ENCODE peak calls at places on chromosome 18, in four cellular contexts. One of them, this sample, is unnamed.

GRCh38 chr18:12597775-12598174 is 60.1 kb downstream of the SPIRE1 start:
- DNase-seq in heart left ventricle: peak; percentile 47
- DNase-seq in ovary: no peak
- DNase-seq in Peyer's patch: no peak
- DNase-seq in this sample: peak; percentile 20

GRCh38 chr18:1370552-1370951 is 465.9 kb downstream of the ADCYAP1 start:
- DNase-seq in Peyer's patch: no peak
- DNase-seq in heart left ventricle: no peak
- DNase-seq in ovary: no peak
- DNase-seq in this sample: no peak

GRCh38 chr18:2442726-2443275 is 128.5 kb downstream of the METTL4 start:
- DNase-seq in Peyer's patch: no peak
- DNase-seq in heart left ventricle: no peak
- DNase-seq in ovary: no peak
- DNase-seq in this sample: no peak

GRCh38 chr18:35749701-35750100 is 168.2 kb downstream of the GALNT1 start:
- DNase-seq in ovary: no peak
- DNase-seq in heart left ventricle: no peak
- DNase-seq in Peyer's patch: no peak
- DNase-seq in this sample: no peak

GRCh38 chr18:54228364-54228763 is 3.9 kb upstream of the MBD2 start:
- DNase-seq in Peyer's patch: no peak
- DNase-seq in heart left ventricle: no peak
- DNase-seq in ovary: no peak
- DNase-seq in this sample: no peak

GRCh38 chr18:70359071-70359470 is 70.2 kb downstream of the SOCS6 start:
- DNase-seq in heart left ventricle: no peak
- DNase-seq in ovary: no peak
- DNase-seq in Peyer's patch: no peak
- DNase-seq in this sample: no peak

GRCh38 chr18:4020026-4020425 is 435.1 kb downstream of the DLGAP1 start:
- DNase-seq in Peyer's patch: no peak
- DNase-seq in heart left ventricle: no peak
- DNase-seq in ovary: no peak
- DNase-seq in this sample: no peak

GRCh38 chr18:5146093-5146492 is 51.0 kb downstream of the AKAIN1 start:
- DNase-seq in Peyer's patch: no peak
- DNase-seq in ovary: no peak
- DNase-seq in heart left ventricle: no peak
- DNase-seq in this sample: no peak

GRCh38 chr18:76468345-76469275 is 26.4 kb downstream of the ZNF516 start:
- DNase-seq in heart left ventricle: no peak
- DNase-seq in ovary: no peak
- DNase-seq in Peyer's patch: no peak
- DNase-seq in this sample: no peak

GRCh38 chr18:63947051-63947790 is 1.9 kb upstream of the HMSD start:
- DNase-seq in ovary: no peak
- DNase-seq in Peyer's patch: no peak
- DNase-seq in heart left ventricle: no peak
- DNase-seq in this sample: no peak

GRCh38 chr18:4636957-4637356 is 181.8 kb upstream of the DLGAP1 start:
- DNase-seq in heart left ventricle: peak; percentile 36
- DNase-seq in Peyer's patch: no peak
- DNase-seq in ovary: no peak
- DNase-seq in this sample: no peak

GRCh38 chr18:741931-742512 is 29.6 kb upstream of the ENOSF1 start:
- DNase-seq in heart left ventricle: no peak
- DNase-seq in ovary: no peak
- DNase-seq in Peyer's patch: no peak
- DNase-seq in this sample: no peak

GRCh38 chr18:52716926-52717325 is 376.9 kb downstream of the DCC start:
- DNase-seq in Peyer's patch: peak; percentile 53
- DNase-seq in ovary: no peak
- DNase-seq in heart left ventricle: no peak
- DNase-seq in this sample: peak; percentile 30

GRCh38 chr18:23982154-23983071 is 32.1 kb upstream of the TTC39C start:
- DNase-seq in heart left ventricle: peak; percentile 69
- DNase-seq in Peyer's patch: peak; percentile 70
- DNase-seq in ovary: peak; percentile 79
- DNase-seq in this sample: no peak

GRCh38 chr18:770583-770961 is 41.5 kb downstream of the YES1 start:
- DNase-seq in heart left ventricle: no peak
- DNase-seq in Peyer's patch: no peak
- DNase-seq in ovary: no peak
- DNase-seq in this sample: no peak

GRCh38 chr18:363327-364115 is 95.7 kb upstream of the THOC1 start:
- DNase-seq in heart left ventricle: no peak
- DNase-seq in ovary: no peak
- DNase-seq in Peyer's patch: no peak
- DNase-seq in this sample: no peak

GRCh38 chr18:21896732-21897336 is 156.2 kb downstream of the MIB1 start:
- DNase-seq in Peyer's patch: no peak
- DNase-seq in ovary: peak; percentile 29
- DNase-seq in heart left ventricle: peak; percentile 40
- DNase-seq in this sample: no peak

GRCh38 chr18:70195852-70196434 is 9.5 kb downstream of the RTTN start:
- DNase-seq in heart left ventricle: no peak
- DNase-seq in Peyer's patch: peak; percentile 63
- DNase-seq in ovary: no peak
- DNase-seq in this sample: no peak

GRCh38 chr18:35042389-35043066 is 1.3 kb downstream of the MAPRE2 start:
- DNase-seq in ovary: no peak
- DNase-seq in heart left ventricle: no peak
- DNase-seq in Peyer's patch: no peak
- DNase-seq in this sample: no peak

GRCh38 chr18:36757081-36757480 is 71.7 kb downstream of the TPGS2 start:
- DNase-seq in ovary: no peak
- DNase-seq in heart left ventricle: no peak
- DNase-seq in Peyer's patch: no peak
- DNase-seq in this sample: peak; percentile 65

GRCh38 chr18:50356036-50356945 is 18.6 kb upstream of the SKA1 start:
- DNase-seq in heart left ventricle: no peak
- DNase-seq in ovary: no peak
- DNase-seq in Peyer's patch: no peak
- DNase-seq in this sample: no peak
- TF ChIP-seq CTCF in heart left ventricle: no peak
- TF ChIP-seq CTCF in ovary: no peak
- TF ChIP-seq CTCF in Peyer's patch: no peak
- TF ChIP-seq CTCF in this sample: no peak

DNA sequence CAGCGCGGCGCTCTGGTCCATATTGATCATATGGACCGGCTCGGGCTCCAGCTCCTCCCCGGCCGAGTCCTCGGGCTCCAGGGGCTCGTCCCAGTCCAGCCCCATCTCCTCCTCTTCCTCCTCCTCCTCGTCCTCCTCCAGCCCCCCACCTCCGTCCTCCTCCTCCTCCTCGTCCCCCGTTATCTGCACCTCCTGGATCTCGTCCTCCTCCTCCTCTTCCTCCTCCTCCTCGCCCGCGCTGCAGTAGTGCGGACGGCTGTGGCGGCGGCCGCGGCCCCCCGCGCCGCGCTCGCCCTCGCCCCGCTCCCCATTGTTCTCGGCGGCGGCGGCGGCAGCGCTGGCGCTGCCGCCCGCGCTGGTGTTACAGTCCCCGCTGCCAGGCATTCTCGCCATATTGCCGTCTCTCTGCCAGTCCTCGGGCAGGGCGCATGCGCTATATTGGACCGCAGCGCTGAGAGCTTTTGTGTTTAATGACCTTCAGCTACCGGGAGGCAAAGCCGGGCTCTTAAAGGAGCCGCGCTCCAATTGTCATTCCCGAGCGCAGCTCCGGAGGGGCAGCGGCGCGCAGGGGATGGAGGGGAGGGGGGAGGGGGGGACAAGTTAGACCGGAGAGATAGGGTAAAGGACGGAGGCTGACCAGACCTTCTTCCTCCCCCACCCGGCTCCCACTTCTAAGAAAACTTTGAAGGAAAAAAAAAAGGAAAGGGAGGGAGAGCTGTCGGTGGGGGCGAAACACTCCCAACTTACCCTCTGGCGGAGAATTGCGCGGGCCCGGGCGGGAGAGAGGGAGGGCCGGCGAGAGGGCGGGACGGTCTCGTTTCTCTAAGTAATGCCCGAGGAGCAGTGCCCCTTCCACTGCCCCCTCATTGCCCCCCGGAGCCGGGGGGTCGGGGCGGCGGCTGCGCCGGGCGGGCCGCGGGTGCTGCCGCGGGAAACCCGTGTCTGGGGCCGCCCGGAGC is at the start of gene KCTD1:
- DNase-seq in ovary: peak; percentile 79
- DNase-seq in heart left ventricle: peak; percentile 83
- DNase-seq in Peyer's patch: peak; percentile 90
- DNase-seq in this sample: peak; percentile 40
- TF ChIP-seq POLR2A in ovary: no peak
- TF ChIP-seq POLR2A in heart left ventricle: no peak
- TF ChIP-seq POLR2A in Peyer's patch: no peak
- TF ChIP-seq POLR2A in this sample: no peak

GRCh38 chr18:32021756-32022564 is 3.3 kb downstream of the RNF125 start:
- DNase-seq in heart left ventricle: no peak
- DNase-seq in Peyer's patch: no peak
- DNase-seq in ovary: no peak
- DNase-seq in this sample: no peak

GRCh38 chr18:32018331-32019250 is at the start of gene RNF125:
- DNase-seq in heart left ventricle: peak; percentile 85
- DNase-seq in ovary: peak; percentile 59
- DNase-seq in Peyer's patch: peak; percentile 92
- DNase-seq in this sample: peak; percentile 58

DNA sequence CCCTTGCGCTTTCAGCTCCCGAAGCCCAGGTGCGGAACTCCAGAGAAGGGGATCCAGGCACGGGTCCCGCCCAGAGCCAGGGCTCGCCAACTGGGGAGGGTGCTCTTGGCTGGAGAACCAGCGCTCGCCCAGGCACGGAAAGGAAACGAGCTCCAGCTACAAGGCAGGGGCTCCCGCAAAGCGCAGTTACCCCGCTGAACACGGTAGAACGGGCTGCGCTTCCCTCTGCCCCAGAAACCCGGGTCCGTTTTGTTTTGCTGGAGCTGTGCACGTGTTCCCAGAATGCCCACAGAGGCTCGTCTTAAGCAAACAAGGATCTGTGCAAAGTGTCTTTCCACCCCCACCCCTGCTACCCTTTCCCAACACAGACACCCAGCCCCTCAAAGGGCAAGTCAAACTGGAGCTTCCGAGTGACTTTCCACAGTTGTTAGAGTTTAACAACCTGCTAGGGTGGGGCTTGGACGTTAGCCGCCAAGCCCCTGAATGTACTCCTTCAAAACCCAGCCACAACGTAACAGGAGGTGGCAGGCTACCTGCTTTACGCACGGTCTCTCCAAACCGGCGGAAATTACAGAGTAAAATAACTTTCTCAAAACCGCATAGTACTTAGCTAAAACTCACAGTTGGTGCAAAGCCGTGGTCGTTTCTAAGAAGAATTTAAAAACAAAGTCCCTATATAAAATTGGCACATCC is 772 bp downstream of the RNF125 start:
- DNase-seq in heart left ventricle: peak; percentile 38
- DNase-seq in Peyer's patch: peak; percentile 84
- DNase-seq in ovary: peak; percentile 29
- DNase-seq in this sample: no peak
- TF ChIP-seq CTCF in heart left ventricle: no peak
- TF ChIP-seq CTCF in Peyer's patch: peak; percentile 34
- TF ChIP-seq CTCF in ovary: no peak
- TF ChIP-seq CTCF in this sample: no peak

DNA sequence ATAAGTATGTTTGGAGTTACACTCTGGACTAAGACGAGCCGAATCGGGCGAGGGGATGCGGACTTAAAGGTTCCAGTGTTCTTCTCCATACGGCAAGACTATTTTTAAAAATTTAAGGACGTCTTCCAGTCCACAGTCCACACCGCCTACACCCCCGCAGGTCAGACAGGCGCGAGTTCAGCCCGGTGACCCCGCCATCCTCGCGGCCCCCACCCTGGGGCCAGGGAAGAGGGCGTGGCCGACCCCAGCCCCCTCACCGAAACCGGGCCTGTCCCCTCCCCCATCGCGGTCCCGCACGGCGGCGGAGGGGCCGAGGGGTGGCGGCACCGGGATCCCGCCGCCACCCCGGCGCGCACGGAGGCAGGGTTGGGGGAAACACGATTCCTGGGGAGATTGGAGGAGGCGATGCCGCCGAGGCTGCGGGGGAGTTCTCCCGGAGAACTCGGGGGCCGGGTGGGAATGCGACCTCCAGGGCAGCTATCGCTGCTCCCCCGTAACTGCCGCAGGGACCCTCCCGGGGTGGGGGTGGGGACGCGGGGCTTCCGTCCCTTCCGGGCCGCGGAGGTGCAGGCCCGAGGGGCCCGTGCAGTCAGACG is 24.6 kb upstream of the SMAD7 start:
- DNase-seq in ovary: no peak
- DNase-seq in Peyer's patch: no peak
- DNase-seq in heart left ventricle: no peak
- DNase-seq in this sample: no peak
- TF ChIP-seq POLR2A in ovary: no peak
- TF ChIP-seq POLR2A in Peyer's patch: no peak
- TF ChIP-seq POLR2A in heart left ventricle: no peak
- TF ChIP-seq POLR2A in this sample: no peak

DNA sequence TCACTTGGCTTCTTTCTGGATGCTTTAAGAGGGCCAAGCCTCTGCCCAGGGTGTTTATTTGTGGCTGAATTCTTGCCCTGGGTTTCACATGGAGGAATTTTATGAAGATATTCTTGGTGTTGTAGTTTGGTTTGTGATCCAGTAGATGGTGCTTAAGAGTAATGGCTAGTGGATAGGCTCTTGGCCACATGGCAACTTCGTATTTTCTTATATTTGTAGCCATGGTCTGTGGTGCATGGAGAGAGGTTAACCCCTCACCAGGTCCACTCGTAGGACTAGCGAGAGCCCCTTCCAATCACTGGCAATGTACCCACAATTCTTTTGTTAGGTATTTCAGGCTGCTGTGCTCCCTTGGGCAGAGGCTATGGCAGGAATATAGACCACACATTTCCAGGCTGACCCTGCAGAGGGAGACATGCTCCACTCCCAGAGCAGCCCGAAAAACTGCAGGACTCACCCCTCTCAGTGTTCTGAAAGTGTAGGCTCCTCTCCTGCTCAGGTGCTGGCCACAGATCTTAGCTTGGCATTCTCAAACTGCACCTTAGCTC is 582.1 kb upstream of the SETBP1 start:
- DNase-seq in ovary: no peak
- DNase-seq in Peyer's patch: peak; percentile 51
- DNase-seq in heart left ventricle: no peak
- DNase-seq in this sample: no peak
- TF ChIP-seq CTCF in ovary: no peak
- TF ChIP-seq CTCF in Peyer's patch: peak; percentile 71
- TF ChIP-seq CTCF in heart left ventricle: peak; percentile 23
- TF ChIP-seq CTCF in this sample: no peak

GRCh38 chr18:67682516-67682915 is 166.0 kb upstream of the DSEL start:
- DNase-seq in ovary: no peak
- DNase-seq in Peyer's patch: no peak
- DNase-seq in heart left ventricle: no peak
- DNase-seq in this sample: no peak
- TF ChIP-seq POLR2A in ovary: no peak
- TF ChIP-seq POLR2A in Peyer's patch: no peak
- TF ChIP-seq POLR2A in heart left ventricle: no peak
- TF ChIP-seq POLR2A in this sample: no peak

GRCh38 chr18:44895176-44895798 is 214.6 kb downstream of the SETBP1 start:
- DNase-seq in ovary: peak; percentile 33
- DNase-seq in Peyer's patch: peak; percentile 84
- DNase-seq in heart left ventricle: peak; percentile 40
- DNase-seq in this sample: peak; percentile 35
- TF ChIP-seq CTCF in ovary: no peak
- TF ChIP-seq CTCF in Peyer's patch: peak; percentile 81
- TF ChIP-seq CTCF in heart left ventricle: peak; percentile 56
- TF ChIP-seq CTCF in this sample: peak; percentile 20

This sample was measured in tibial nerve.